ENCODE peak calls at places on chromosomes 7 and 10, in eight cellular contexts. One of them, this sample, is unnamed.

GRCh38 chr10:91613411-91614253 is 19.2 kb downstream of the PPP1R3C start:
- DNase-seq in NCI-H2081: no peak
- DNase-seq in mucosa of gallbladder: no peak
- DNase-seq in lower leg skin: no peak
- DNase-seq in GM12891: no peak
- DNase-seq in ELR: peak; percentile 99
- DNase-seq in CD8-positive, alpha-beta memory T cell: no peak
- DNase-seq in stimulated activated CD4-positive, alpha-beta T cell treated with anti-CD3 and anti-CD28 coated beads, TNF-alpha, amount 100 ng/mL, for 24 hours: no peak
- DNase-seq in this sample: no peak

GRCh38 chr10:27143686-27144085 is 10.5 kb downstream of the YME1L1 start:
- DNase-seq in NCI-H2081: no peak
- DNase-seq in mucosa of gallbladder: no peak
- DNase-seq in lower leg skin: no peak
- DNase-seq in GM12891: no peak
- DNase-seq in ELR: no peak
- DNase-seq in CD8-positive, alpha-beta memory T cell: no peak
- DNase-seq in stimulated activated CD4-positive, alpha-beta T cell treated with anti-CD3 and anti-CD28 coated beads, TNF-alpha, amount 100 ng/mL, for 24 hours: no peak
- DNase-seq in this sample: no peak

GRCh38 chr7:158056761-158057160 is 530.9 kb downstream of the PTPRN2 start:
- DNase-seq in NCI-H2081: no peak
- DNase-seq in mucosa of gallbladder: no peak
- DNase-seq in lower leg skin: no peak
- DNase-seq in GM12891: no peak
- DNase-seq in ELR: no peak
- DNase-seq in CD8-positive, alpha-beta memory T cell: no peak
- DNase-seq in stimulated activated CD4-positive, alpha-beta T cell treated with anti-CD3 and anti-CD28 coated beads, TNF-alpha, amount 100 ng/mL, for 24 hours: no peak
- DNase-seq in this sample: no peak

GRCh38 chr7:83643012-83643411 is 5.9 kb downstream of the SEMA3E start:
- DNase-seq in NCI-H2081: no peak
- DNase-seq in mucosa of gallbladder: no peak
- DNase-seq in lower leg skin: no peak
- DNase-seq in GM12891: no peak
- DNase-seq in ELR: no peak
- DNase-seq in CD8-positive, alpha-beta memory T cell: no peak
- DNase-seq in stimulated activated CD4-positive, alpha-beta T cell treated with anti-CD3 and anti-CD28 coated beads, TNF-alpha, amount 100 ng/mL, for 24 hours: no peak
- DNase-seq in this sample: no peak

GRCh38 chr7:132276986-132277716 is 299.1 kb downstream of the PLXNA4 start:
- DNase-seq in NCI-H2081: no peak
- DNase-seq in mucosa of gallbladder: no peak
- DNase-seq in lower leg skin: no peak
- DNase-seq in GM12891: no peak
- DNase-seq in ELR: peak; percentile 51
- DNase-seq in CD8-positive, alpha-beta memory T cell: no peak
- DNase-seq in stimulated activated CD4-positive, alpha-beta T cell treated with anti-CD3 and anti-CD28 coated beads, TNF-alpha, amount 100 ng/mL, for 24 hours: no peak
- DNase-seq in this sample: no peak

GRCh38 chr7:18262054-18262453 is 233.5 kb upstream of the HDAC9 start:
- DNase-seq in NCI-H2081: peak; percentile 12
- DNase-seq in mucosa of gallbladder: no peak
- DNase-seq in lower leg skin: no peak
- DNase-seq in GM12891: no peak
- DNase-seq in ELR: peak; percentile 20
- DNase-seq in CD8-positive, alpha-beta memory T cell: no peak
- DNase-seq in stimulated activated CD4-positive, alpha-beta T cell treated with anti-CD3 and anti-CD28 coated beads, TNF-alpha, amount 100 ng/mL, for 24 hours: no peak
- DNase-seq in this sample: no peak

GRCh38 chr7:82816272-82816671 is 346.4 kb downstream of the PCLO start:
- DNase-seq in NCI-H2081: no peak
- DNase-seq in mucosa of gallbladder: no peak
- DNase-seq in lower leg skin: no peak
- DNase-seq in GM12891: no peak
- DNase-seq in ELR: no peak
- DNase-seq in CD8-positive, alpha-beta memory T cell: no peak
- DNase-seq in stimulated activated CD4-positive, alpha-beta T cell treated with anti-CD3 and anti-CD28 coated beads, TNF-alpha, amount 100 ng/mL, for 24 hours: no peak
- DNase-seq in this sample: no peak

GRCh38 chr7:44195901-44196300 is 4.9 kb upstream of the YKT6 start:
- DNase-seq in NCI-H2081: no peak
- DNase-seq in mucosa of gallbladder: no peak
- DNase-seq in lower leg skin: no peak
- DNase-seq in GM12891: no peak
- DNase-seq in ELR: peak; percentile 20
- DNase-seq in CD8-positive, alpha-beta memory T cell: no peak
- DNase-seq in stimulated activated CD4-positive, alpha-beta T cell treated with anti-CD3 and anti-CD28 coated beads, TNF-alpha, amount 100 ng/mL, for 24 hours: no peak
- DNase-seq in this sample: no peak

GRCh38 chr7:105268511-105269392 is 120.0 kb downstream of the SRPK2 start:
- DNase-seq in NCI-H2081: peak; percentile 70
- DNase-seq in mucosa of gallbladder: peak; percentile 20
- DNase-seq in lower leg skin: peak; percentile 24
- DNase-seq in GM12891: no peak
- DNase-seq in ELR: peak; percentile 72
- DNase-seq in CD8-positive, alpha-beta memory T cell: peak; percentile 51
- DNase-seq in stimulated activated CD4-positive, alpha-beta T cell treated with anti-CD3 and anti-CD28 coated beads, TNF-alpha, amount 100 ng/mL, for 24 hours: no peak
- DNase-seq in this sample: no peak

GRCh38 chr10:51421853-51422252 is 277.5 kb downstream of the CSTF2T start:
- DNase-seq in NCI-H2081: no peak
- DNase-seq in mucosa of gallbladder: no peak
- DNase-seq in lower leg skin: no peak
- DNase-seq in GM12891: no peak
- DNase-seq in ELR: no peak
- DNase-seq in CD8-positive, alpha-beta memory T cell: no peak
- DNase-seq in stimulated activated CD4-positive, alpha-beta T cell treated with anti-CD3 and anti-CD28 coated beads, TNF-alpha, amount 100 ng/mL, for 24 hours: no peak
- DNase-seq in this sample: no peak

GRCh38 chr7:2204446-2204845 is 28.3 kb downstream of the MAD1L1 start:
- DNase-seq in NCI-H2081: no peak
- DNase-seq in mucosa of gallbladder: no peak
- DNase-seq in lower leg skin: no peak
- DNase-seq in GM12891: no peak
- DNase-seq in ELR: no peak
- DNase-seq in CD8-positive, alpha-beta memory T cell: no peak
- DNase-seq in stimulated activated CD4-positive, alpha-beta T cell treated with anti-CD3 and anti-CD28 coated beads, TNF-alpha, amount 100 ng/mL, for 24 hours: no peak
- DNase-seq in this sample: no peak